ENCODE peak calls at places on chromosomes 3 and 15, in six cellular contexts. One of them, this sample, is unnamed.

GRCh38 chr3:10556312-10556711 is 50.9 kb upstream of the ATP2B2 start:
- DNase-seq in AG04450: no peak
- DNase-seq in psoas muscle: no peak
- DNase-seq in transverse colon: no peak
- DNase-seq in choroid plexus epithelial cell: no peak
- DNase-seq in IMR-90: no peak
- DNase-seq in this sample: no peak

GRCh38 chr3:45125550-45126026 is 20.6 kb downstream of the CDCP1 start:
- DNase-seq in psoas muscle: no peak
- DNase-seq in transverse colon: peak; percentile 43
- DNase-seq in AG04450: no peak
- DNase-seq in choroid plexus epithelial cell: no peak
- DNase-seq in IMR-90: no peak
- DNase-seq in this sample: no peak

GRCh38 chr3:190424478-190425439 is 24.9 kb downstream of the TMEM207 start:
- DNase-seq in psoas muscle: peak; percentile 62
- DNase-seq in AG04450: peak; percentile 37
- DNase-seq in IMR-90: peak; percentile 76
- DNase-seq in choroid plexus epithelial cell: peak; percentile 87
- DNase-seq in transverse colon: peak; percentile 16
- DNase-seq in this sample: peak; percentile 60

GRCh38 chr3:39052613-39053012 is 797 bp downstream of the WDR48 start:
- DNase-seq in choroid plexus epithelial cell: no peak
- DNase-seq in transverse colon: no peak
- DNase-seq in IMR-90: no peak
- DNase-seq in psoas muscle: no peak
- DNase-seq in AG04450: no peak
- DNase-seq in this sample: no peak

GRCh38 chr15:74873756-74874424 is 725 bp upstream of the SCAMP2 start:
- DNase-seq in psoas muscle: no peak
- DNase-seq in IMR-90: no peak
- DNase-seq in choroid plexus epithelial cell: peak; percentile 39
- DNase-seq in transverse colon: peak; percentile 48
- DNase-seq in AG04450: no peak
- DNase-seq in this sample: no peak

GRCh38 chr15:31273258-31273941 is 53.2 kb upstream of the KLF13 start:
- DNase-seq in psoas muscle: peak; percentile 42
- DNase-seq in IMR-90: no peak
- DNase-seq in transverse colon: no peak
- DNase-seq in choroid plexus epithelial cell: no peak
- DNase-seq in AG04450: no peak
- DNase-seq in this sample: no peak

GRCh38 chr15:35784745-35785144 is 238.8 kb upstream of the DPH6 start:
- DNase-seq in psoas muscle: no peak
- DNase-seq in choroid plexus epithelial cell: peak; percentile 64
- DNase-seq in IMR-90: no peak
- DNase-seq in transverse colon: no peak
- DNase-seq in AG04450: no peak
- DNase-seq in this sample: peak; percentile 4

GRCh38 chr3:89098964-89099585 is 8.3 kb upstream of the EPHA3 start:
- DNase-seq in AG04450: peak; percentile 10
- DNase-seq in psoas muscle: no peak
- DNase-seq in transverse colon: peak; percentile 35
- DNase-seq in choroid plexus epithelial cell: peak; percentile 84
- DNase-seq in IMR-90: peak; percentile 56
- DNase-seq in this sample: peak; percentile 51

GRCh38 chr3:179067839-179068238 is 3.8 kb downstream of the ZMAT3 start:
- DNase-seq in IMR-90: no peak
- DNase-seq in psoas muscle: no peak
- DNase-seq in AG04450: no peak
- DNase-seq in choroid plexus epithelial cell: no peak
- DNase-seq in transverse colon: no peak
- DNase-seq in this sample: no peak

GRCh38 chr3:150528359-150528797 is 17.9 kb downstream of the SERP1 start:
- DNase-seq in transverse colon: no peak
- DNase-seq in AG04450: no peak
- DNase-seq in choroid plexus epithelial cell: peak; percentile 78
- DNase-seq in IMR-90: peak; percentile 52
- DNase-seq in psoas muscle: no peak
- DNase-seq in this sample: no peak

DNA sequence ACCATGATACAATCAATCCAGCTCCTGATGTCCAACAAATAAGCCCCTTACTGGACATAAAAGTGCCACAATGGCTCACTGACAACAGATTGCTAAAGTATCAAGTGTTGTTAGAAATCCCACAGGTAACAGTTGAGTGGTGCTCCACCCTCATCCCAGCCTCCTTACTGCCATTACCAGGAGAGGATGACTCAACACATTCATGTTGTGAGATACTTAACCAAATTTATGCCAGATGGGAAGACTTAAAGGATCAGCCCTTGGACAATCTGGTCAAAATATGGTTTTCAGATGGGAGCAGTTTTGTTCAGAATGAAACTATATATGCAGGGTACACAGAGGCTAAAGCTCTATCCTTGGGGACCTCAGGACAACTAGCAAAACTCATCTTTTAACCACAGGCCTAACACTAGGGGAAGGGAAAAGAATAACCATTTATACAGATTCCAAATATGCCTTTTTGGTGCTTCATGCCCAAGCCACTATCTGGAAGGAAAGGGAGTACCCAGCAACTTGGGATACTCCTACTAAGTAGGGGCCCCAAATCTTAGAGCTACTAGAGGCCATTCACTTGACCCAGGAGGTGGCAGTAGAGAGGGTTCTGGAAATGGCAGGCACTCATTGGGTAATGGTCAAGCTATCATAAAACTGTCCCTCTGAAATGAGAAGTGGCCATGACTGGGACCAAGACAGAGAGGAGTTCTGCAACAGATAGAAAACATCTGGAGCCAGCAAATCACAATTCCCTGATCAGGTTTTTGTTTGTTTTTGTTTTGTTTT is 6.9 kb upstream of the ZNF662 start:
- DNase-seq in AG04450: no peak
- DNase-seq in choroid plexus epithelial cell: no peak
- DNase-seq in transverse colon: no peak
- DNase-seq in psoas muscle: no peak
- DNase-seq in IMR-90: no peak
- DNase-seq in this sample: no peak
- TF ChIP-seq CTCF in AG04450: no peak
- TF ChIP-seq CTCF in choroid plexus epithelial cell: peak; percentile 9
- TF ChIP-seq CTCF in transverse colon: no peak
- TF ChIP-seq CTCF in psoas muscle: no peak
- TF ChIP-seq CTCF in IMR-90: no peak
- TF ChIP-seq CTCF in this sample: no peak

GRCh38 chr3:157592769-157593168 is 89.6 kb upstream of the VEPH1 start:
- DNase-seq in psoas muscle: no peak
- DNase-seq in choroid plexus epithelial cell: no peak
- DNase-seq in AG04450: no peak
- DNase-seq in transverse colon: no peak
- DNase-seq in IMR-90: no peak
- DNase-seq in this sample: no peak

GRCh38 chr3:157590273-157590672 is 87.1 kb upstream of the VEPH1 start:
- DNase-seq in IMR-90: no peak
- DNase-seq in transverse colon: no peak
- DNase-seq in psoas muscle: no peak
- DNase-seq in AG04450: no peak
- DNase-seq in choroid plexus epithelial cell: no peak
- DNase-seq in this sample: no peak

GRCh38 chr3:157595259-157595658 is 92.0 kb upstream of the VEPH1 start:
- DNase-seq in psoas muscle: no peak
- DNase-seq in AG04450: no peak
- DNase-seq in choroid plexus epithelial cell: no peak
- DNase-seq in IMR-90: no peak
- DNase-seq in transverse colon: no peak
- DNase-seq in this sample: no peak

GRCh38 chr3:157589168-157589567 is 86.0 kb upstream of the VEPH1 start:
- DNase-seq in AG04450: no peak
- DNase-seq in transverse colon: no peak
- DNase-seq in IMR-90: no peak
- DNase-seq in choroid plexus epithelial cell: no peak
- DNase-seq in psoas muscle: no peak
- DNase-seq in this sample: no peak

GRCh38 chr3:157594413-157594812 is 91.2 kb upstream of the VEPH1 start:
- DNase-seq in choroid plexus epithelial cell: peak; percentile 23
- DNase-seq in psoas muscle: no peak
- DNase-seq in transverse colon: no peak
- DNase-seq in AG04450: no peak
- DNase-seq in IMR-90: no peak
- DNase-seq in this sample: no peak
- TF ChIP-seq CTCF in choroid plexus epithelial cell: peak; percentile 47
- TF ChIP-seq CTCF in psoas muscle: no peak
- TF ChIP-seq CTCF in transverse colon: no peak
- TF ChIP-seq CTCF in AG04450: peak; percentile 31
- TF ChIP-seq CTCF in IMR-90: no peak
- TF ChIP-seq CTCF in this sample: no peak

GRCh38 chr3:154023148-154023547 is 98.0 kb upstream of the ARHGEF26 start:
- DNase-seq in AG04450: no peak
- DNase-seq in psoas muscle: no peak
- DNase-seq in IMR-90: no peak
- DNase-seq in transverse colon: no peak
- DNase-seq in choroid plexus epithelial cell: no peak
- DNase-seq in this sample: no peak

GRCh38 chr3:154022603-154023002 is 98.6 kb upstream of the ARHGEF26 start:
- DNase-seq in transverse colon: no peak
- DNase-seq in choroid plexus epithelial cell: no peak
- DNase-seq in AG04450: no peak
- DNase-seq in IMR-90: no peak
- DNase-seq in psoas muscle: no peak
- DNase-seq in this sample: no peak

GRCh38 chr3:154015307-154015706 is 105.9 kb upstream of the ARHGEF26 start:
- DNase-seq in transverse colon: no peak
- DNase-seq in choroid plexus epithelial cell: no peak
- DNase-seq in psoas muscle: no peak
- DNase-seq in AG04450: no peak
- DNase-seq in IMR-90: no peak
- DNase-seq in this sample: no peak

DNA sequence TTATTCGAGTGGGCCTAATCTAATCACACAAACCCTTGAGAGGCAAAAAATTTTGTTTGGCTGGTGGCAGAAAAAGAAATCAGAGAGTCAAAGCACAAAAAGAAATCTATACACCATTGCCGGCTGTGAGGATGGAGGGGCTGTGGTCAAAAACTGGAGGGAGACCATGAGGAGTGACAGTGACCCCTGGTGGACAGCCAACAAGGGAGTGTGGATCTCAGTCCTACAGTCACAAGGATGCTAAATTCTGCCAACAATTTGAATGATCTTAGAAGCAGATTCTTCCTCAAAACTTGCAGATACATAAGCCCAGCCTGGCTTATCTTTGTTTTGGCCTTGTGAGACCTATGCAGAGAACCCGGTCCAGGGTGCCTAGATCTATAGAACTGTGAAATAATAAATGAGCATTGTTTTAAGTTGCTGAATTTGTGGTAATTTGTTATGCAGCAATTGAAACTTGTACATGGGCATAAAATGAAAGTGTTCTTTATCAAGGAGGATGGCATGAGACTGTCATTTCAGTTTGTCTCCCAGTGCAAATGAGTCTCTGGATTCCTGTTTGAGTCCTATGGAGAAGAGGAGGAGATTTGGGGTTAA is 103.0 kb upstream of the ARHGEF26 start:
- DNase-seq in AG04450: no peak
- DNase-seq in psoas muscle: no peak
- DNase-seq in choroid plexus epithelial cell: peak; percentile 31
- DNase-seq in transverse colon: peak; percentile 19
- DNase-seq in IMR-90: peak; percentile 18
- DNase-seq in this sample: no peak
- TF ChIP-seq CTCF in AG04450: peak; percentile 62
- TF ChIP-seq CTCF in psoas muscle: no peak
- TF ChIP-seq CTCF in choroid plexus epithelial cell: peak; percentile 65
- TF ChIP-seq CTCF in transverse colon: peak; percentile 43
- TF ChIP-seq CTCF in IMR-90: peak; percentile 41
- TF ChIP-seq CTCF in this sample: peak; percentile 53

GRCh38 chr3:161272524-161272923 is 51.4 kb downstream of the NMD3 start:
- DNase-seq in psoas muscle: no peak
- DNase-seq in AG04450: no peak
- DNase-seq in IMR-90: no peak
- DNase-seq in choroid plexus epithelial cell: no peak
- DNase-seq in transverse colon: no peak
- DNase-seq in this sample: no peak

GRCh38 chr3:161275919-161276318 is 54.8 kb downstream of the NMD3 start:
- DNase-seq in transverse colon: peak; percentile 12
- DNase-seq in AG04450: no peak
- DNase-seq in IMR-90: no peak
- DNase-seq in psoas muscle: no peak
- DNase-seq in choroid plexus epithelial cell: no peak
- DNase-seq in this sample: no peak

GRCh38 chr3:161273589-161274218 is 52.6 kb downstream of the NMD3 start:
- DNase-seq in choroid plexus epithelial cell: peak; percentile 75
- DNase-seq in AG04450: no peak
- DNase-seq in IMR-90: peak; percentile 52
- DNase-seq in psoas muscle: no peak
- DNase-seq in transverse colon: no peak
- DNase-seq in this sample: peak; percentile 46

GRCh38 chr3:161271646-161272045 is 50.5 kb downstream of the NMD3 start:
- DNase-seq in transverse colon: no peak
- DNase-seq in AG04450: no peak
- DNase-seq in choroid plexus epithelial cell: no peak
- DNase-seq in IMR-90: no peak
- DNase-seq in psoas muscle: no peak
- DNase-seq in this sample: no peak

GRCh38 chr3:161274691-161275298 is 53.7 kb downstream of the NMD3 start:
- DNase-seq in choroid plexus epithelial cell: peak; percentile 78
- DNase-seq in AG04450: peak; percentile 26
- DNase-seq in transverse colon: peak; percentile 18
- DNase-seq in psoas muscle: no peak
- DNase-seq in IMR-90: peak; percentile 63
- DNase-seq in this sample: no peak
- TF ChIP-seq CTCF in choroid plexus epithelial cell: peak; percentile 76
- TF ChIP-seq CTCF in AG04450: peak; percentile 73
- TF ChIP-seq CTCF in transverse colon: peak; percentile 45
- TF ChIP-seq CTCF in psoas muscle: peak; percentile 50
- TF ChIP-seq CTCF in IMR-90: peak; percentile 75
- TF ChIP-seq CTCF in this sample: peak; percentile 63

GRCh38 chr3:142987707-142988106 is 13.7 kb upstream of the U2SURP start:
- DNase-seq in choroid plexus epithelial cell: peak; percentile 98
- DNase-seq in AG04450: no peak
- DNase-seq in transverse colon: no peak
- DNase-seq in psoas muscle: peak; percentile 54
- DNase-seq in IMR-90: peak; percentile 77
- DNase-seq in this sample: peak; percentile 35

GRCh38 chr3:142992323-142992722 is 9.0 kb upstream of the U2SURP start:
- DNase-seq in IMR-90: no peak
- DNase-seq in AG04450: no peak
- DNase-seq in psoas muscle: no peak
- DNase-seq in transverse colon: no peak
- DNase-seq in choroid plexus epithelial cell: no peak
- DNase-seq in this sample: no peak

GRCh38 chr3:142993958-142994442 is 7.4 kb upstream of the U2SURP start:
- DNase-seq in psoas muscle: peak; percentile 71
- DNase-seq in choroid plexus epithelial cell: peak; percentile 89
- DNase-seq in AG04450: peak; percentile 41
- DNase-seq in IMR-90: peak; percentile 72
- DNase-seq in transverse colon: peak; percentile 54
- DNase-seq in this sample: peak; percentile 62

GRCh38 chr3:142987080-142987700 is 14.2 kb upstream of the U2SURP start:
- DNase-seq in IMR-90: peak; percentile 55
- DNase-seq in transverse colon: no peak
- DNase-seq in psoas muscle: no peak
- DNase-seq in choroid plexus epithelial cell: peak; percentile 75
- DNase-seq in AG04450: no peak
- DNase-seq in this sample: peak; percentile 41

GRCh38 chr3:142990706-142991105 is 10.7 kb upstream of the U2SURP start:
- DNase-seq in choroid plexus epithelial cell: no peak
- DNase-seq in psoas muscle: no peak
- DNase-seq in transverse colon: no peak
- DNase-seq in AG04450: no peak
- DNase-seq in IMR-90: no peak
- DNase-seq in this sample: no peak
- TF ChIP-seq CTCF in choroid plexus epithelial cell: no peak
- TF ChIP-seq CTCF in psoas muscle: no peak
- TF ChIP-seq CTCF in transverse colon: no peak
- TF ChIP-seq CTCF in AG04450: no peak
- TF ChIP-seq CTCF in IMR-90: no peak
- TF ChIP-seq CTCF in this sample: no peak